ENCODE peak calls at places on chromosomes 5 and 9, in four cellular contexts. A is activated CD4-positive, alpha-beta T cell treated with anti-CD3 and anti-CD28 coated beads, Interleukin-2, amount 50 U/mL, for 1 hour; L is foreskin fibroblast; F is mesothelial cell of epicardium. Z is an unnamed sample.

GRCh38 chr5:127254729-127255284 is 35.8 kb upstream of the MEGF10 start:
- DNase-seq in A (no peak), L (peak; percentile 78), F (no peak), Z (no peak)

GRCh38 chr5:81181576-81182316 is 51.4 kb upstream of the CKMT2 start:
- DNase-seq in A (no peak), L (no peak), F (no peak), Z (no peak)

GRCh38 chr9:12516573-12516972 is 176.6 kb upstream of the TYRP1 start:
- DNase-seq in A (no peak), L (no peak), F (no peak), Z (no peak)

GRCh38 chr5:84383296-84383815 is 1.3 kb downstream of the EDIL3 start:
- DNase-seq in A (no peak), L (peak; percentile 6), F (no peak), Z (no peak)

GRCh38 chr9:69932901-69933300 is 110.7 kb upstream of the MAMDC2 start:
- DNase-seq in A (no peak), L (peak; percentile 36), F (no peak), Z (no peak)

GRCh38 chr5:5886353-5886752 is 463.9 kb downstream of the ICE1 start:
- DNase-seq in A (no peak), L (no peak), F (no peak), Z (no peak)

GRCh38 chr9:98538626-98539031 is 170.1 kb downstream of the GABBR2 start:
- DNase-seq in A (no peak), L (peak; percentile 49), F (no peak), Z (no peak)

GRCh38 chr5:173333900-173334685 is 5.9 kb upstream of the STC2 start:
- DNase-seq in A (no peak), L (peak; percentile 78), F (no peak), Z (no peak)

GRCh38 chr9:115058684-115059315 is 59.2 kb downstream of the TNC start:
- DNase-seq in A (no peak), L (peak; percentile 76), F (no peak), Z (no peak)

GRCh38 chr9:81772144-81772543 is 82.8 kb upstream of the TLE1 start:
- DNase-seq in A (no peak), L (no peak), F (no peak), Z (no peak)

Z was measured in caudate nucleus.